ENCODE peak calls at places on chromosomes 6 and 20, in four cellular contexts. K, R, B and A are unnamed samples. For H3K27me3, the result is how much of the 10 kb centered on the place peaks cover.

GRCh38 chr6:154805288-154805911 is 72.2 kb downstream of the SCAF8 start:
- DNase-seq in R (no peak), B (no peak), K (peak), A (no peak)

GRCh38 chr6:25442898-25443297 is 163.7 kb downstream of the CARMIL1 start:
- DNase-seq in R (no peak), K (no peak), B (no peak), A (no peak)

GRCh38 chr6:168302534-168302933 is 17.0 kb downstream of the DACT2 start:
- DNase-seq in B (no peak), R (no peak), K (peak), A (no peak)

GRCh38 chr20:823326-823902 is 10.1 kb upstream of the FAM110A start:
- DNase-seq in R (no peak), B (no peak), K (no peak), A (peak)

GRCh38 chr6:169963581-169964297 is 212.3 kb downstream of the ERMARD start:
- DNase-seq in B (no peak), R (no peak), K (no peak), A (no peak)

GRCh38 chr20:19973920-19974620 is 43.1 kb upstream of the NAA20 start:
- DNase-seq in R (no peak), K (peak), B (no peak), A (no peak)

GRCh38 chr20:49700411-49701185 is 13.1 kb downstream of the B4GALT5 start:
- DNase-seq in K (peak), R (no peak), B (no peak), A (no peak)

GRCh38 chr20:5654557-5654956 is 95.6 kb upstream of the SHLD1 start:
- DNase-seq in B (no peak), R (no peak), K (no peak), A (no peak)

GRCh38 chr20:48897298-48898044 is 24.0 kb upstream of the ARFGEF2 start:
- DNase-seq in B (no peak), R (no peak), K (peak), A (no peak)

GRCh38 chr6:25482996-25483395 is 169.0 kb upstream of the SCGN start:
- DNase-seq in K (peak), R (no peak), B (no peak), A (no peak)

GRCh38 chr6:14305629-14306028 is 188.1 kb downstream of the CD83 start:
- DNase-seq in R (no peak), B (no peak), K (no peak), A (no peak)

GRCh38 chr6:35718911-35719381 is 17.9 kb upstream of the ARMC12 start:
- DNase-seq in K (no peak), B (no peak), R (no peak), A (peak)

DNA sequence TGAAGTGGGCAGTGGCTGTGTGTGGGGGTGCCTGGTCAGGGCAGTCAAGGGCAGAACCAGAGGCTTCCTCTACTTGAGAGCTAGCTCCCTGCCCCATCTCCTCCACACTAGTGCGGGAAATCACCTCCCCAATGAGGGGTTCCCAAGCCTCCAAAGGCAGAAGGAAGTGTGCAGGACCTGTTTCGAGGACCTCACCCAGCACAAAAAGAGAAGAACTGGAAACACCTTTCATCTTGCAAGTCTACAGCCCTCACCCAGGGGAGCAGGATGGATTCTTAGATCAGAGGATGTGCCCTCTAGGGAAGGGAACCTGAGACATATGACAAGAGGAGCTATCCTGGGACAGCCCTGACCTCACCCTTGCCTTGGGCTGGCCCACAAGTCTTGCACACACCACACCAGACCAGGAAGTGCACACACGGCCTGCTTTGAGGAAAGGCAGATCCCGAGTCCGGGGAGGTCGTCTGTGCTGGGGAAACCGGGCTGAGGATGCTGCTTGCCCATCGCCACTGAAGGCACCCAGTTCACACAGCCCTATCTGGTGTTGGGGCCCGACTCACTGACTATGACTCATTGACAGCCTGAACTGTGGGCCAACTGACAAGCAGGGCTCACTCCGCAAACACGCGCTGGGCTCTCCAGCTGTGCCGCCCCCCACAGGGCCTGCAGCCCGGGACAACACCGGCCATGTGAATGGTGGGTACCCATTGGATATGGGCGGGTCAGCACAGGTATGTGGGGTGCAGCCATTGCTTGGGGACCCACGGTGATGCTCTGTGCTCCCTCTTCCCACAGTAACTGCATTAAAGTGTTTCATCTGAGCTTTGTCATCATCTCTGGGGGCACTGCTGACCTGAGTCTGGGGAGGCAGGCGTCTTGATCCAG is 1.8 kb downstream of the SAMD10 start:
- DNase-seq in K (no peak), R (no peak), B (no peak), A (no peak)
- H3K4me3 ChIP-seq in K (no peak), R (no peak), B (peak), A (no peak)

GRCh38 chr6:33783781-33784520 is 5.0 kb downstream of the LEMD2 start:
- DNase-seq in K (no peak), B (no peak), R (no peak), A (no peak)

GRCh38 chr6:33784787-33785186 is 4.1 kb downstream of the LEMD2 start:
- DNase-seq in B (no peak), K (no peak), R (no peak), A (no peak)

GRCh38 chr6:33779895-33780294 is 9.0 kb downstream of the LEMD2 start:
- DNase-seq in K (no peak), R (no peak), B (peak), A (no peak)

GRCh38 chr6:33781105-33781975 is 7.6 kb downstream of the LEMD2 start:
- DNase-seq in R (peak), K (no peak), B (no peak), A (no peak)

GRCh38 chr6:33782561-33782960 is 6.4 kb downstream of the LEMD2 start:
- DNase-seq in R (no peak), B (no peak), K (no peak), A (no peak)
- H3K27ac ChIP-seq in R (no peak), B (no peak), K (no peak), A (no peak)

GRCh38 chr6:50211582-50211981 is 161.9 kb upstream of the DEFB112 start:
- DNase-seq in R (no peak), K (no peak), B (no peak), A (no peak)
- H3K27me3 ChIP-seq in R (under half), K (under half), B (under half), A (under half)

GRCh38 chr20:59062057-59062456 is 19.5 kb upstream of the PRELID3B start:
- DNase-seq in B (no peak), K (no peak), R (no peak), A (no peak)

GRCh38 chr20:59064214-59064722 is 21.7 kb upstream of the PRELID3B start:
- DNase-seq in K (no peak), R (no peak), B (no peak), A (no peak)

GRCh38 chr20:59068534-59068933 is 25.9 kb upstream of the PRELID3B start:
- DNase-seq in R (no peak), K (no peak), B (no peak), A (no peak)

GRCh38 chr20:59063358-59064213 is 21.0 kb upstream of the PRELID3B start:
- DNase-seq in B (peak), K (peak), R (peak), A (no peak)
- H3K4me3 ChIP-seq in B (no peak), K (peak), R (no peak), A (no peak)

GRCh38 chr6:84222426-84222825 is 5.0 kb downstream of the CEP162 start:
- DNase-seq in R (no peak), B (no peak), K (no peak), A (no peak)

GRCh38 chr6:84224251-84224650 is 3.2 kb downstream of the CEP162 start:
- DNase-seq in K (no peak), R (no peak), B (no peak), A (no peak)

GRCh38 chr6:84228198-84228543 is 728 bp upstream of the CEP162 start:
- DNase-seq in B (no peak), K (no peak), R (no peak), A (no peak)

GRCh38 chr6:84227434-84228197 is at the start of gene CEP162:
- DNase-seq in K (peak), B (peak), R (peak), A (peak)

DNA sequence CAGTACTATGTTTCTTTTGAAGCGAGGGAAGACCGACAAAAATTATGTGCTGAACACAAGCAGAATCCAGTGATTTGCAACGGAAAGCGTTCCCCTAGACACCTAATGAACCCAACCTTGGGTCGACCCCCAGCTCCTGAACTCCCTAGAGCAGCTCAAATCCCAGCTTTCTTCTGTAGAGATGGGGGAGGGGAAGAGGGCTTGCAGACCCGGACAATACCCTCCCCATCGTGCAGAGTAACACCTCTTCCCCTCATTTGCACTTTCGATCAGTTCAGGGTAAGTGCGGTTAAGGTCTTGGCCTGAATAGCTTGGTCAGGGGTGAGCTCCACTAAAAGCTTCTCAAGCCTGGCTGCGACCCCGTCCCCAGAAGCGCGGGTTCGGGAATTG is 404 bp downstream of the CEP162 start:
- DNase-seq in B (no peak), R (no peak), K (no peak), A (no peak)
- H3K27ac ChIP-seq in B (peak), R (no peak), K (peak), A (peak)

GRCh38 chr20:61046721-61047351 is 205.2 kb upstream of the CDH4 start:
- DNase-seq in R (no peak), K (no peak), B (no peak), A (no peak)

GRCh38 chr20:61045091-61045490 is 207.0 kb upstream of the CDH4 start:
- DNase-seq in R (no peak), B (no peak), K (no peak), A (no peak)

GRCh38 chr20:61047515-61047914 is 204.5 kb upstream of the CDH4 start:
- DNase-seq in B (no peak), R (no peak), K (no peak), A (no peak)

GRCh38 chr20:61044499-61044898 is 207.6 kb upstream of the CDH4 start:
- DNase-seq in R (no peak), K (peak), B (no peak), A (no peak)

GRCh38 chr20:61045876-61046585 is 206.0 kb upstream of the CDH4 start:
- DNase-seq in B (no peak), K (peak), R (no peak), A (no peak)
- H3K27me3 ChIP-seq in B (under half), K (under half), R (under half), A (under half)

GRCh38 chr20:56627122-56628014 is 1.7 kb upstream of the TFAP2C start:
- DNase-seq in K (no peak), B (no peak), R (no peak), A (no peak)

GRCh38 chr20:56625837-56626236 is 3.3 kb upstream of the TFAP2C start:
- DNase-seq in R (no peak), B (no peak), K (no peak), A (no peak)

GRCh38 chr20:56624786-56625681 is 4.1 kb upstream of the TFAP2C start:
- DNase-seq in K (no peak), B (no peak), R (no peak), A (no peak)

GRCh38 chr20:56628015-56628872 is 862 bp upstream of the TFAP2C start:
- DNase-seq in R (no peak), K (no peak), B (no peak), A (no peak)

GRCh38 chr20:56626367-56627121 is 2.6 kb upstream of the TFAP2C start:
- DNase-seq in R (peak), K (peak), B (no peak), A (no peak)
- H3K4me3 ChIP-seq in R (no peak), K (no peak), B (no peak), A (peak)

DNA sequence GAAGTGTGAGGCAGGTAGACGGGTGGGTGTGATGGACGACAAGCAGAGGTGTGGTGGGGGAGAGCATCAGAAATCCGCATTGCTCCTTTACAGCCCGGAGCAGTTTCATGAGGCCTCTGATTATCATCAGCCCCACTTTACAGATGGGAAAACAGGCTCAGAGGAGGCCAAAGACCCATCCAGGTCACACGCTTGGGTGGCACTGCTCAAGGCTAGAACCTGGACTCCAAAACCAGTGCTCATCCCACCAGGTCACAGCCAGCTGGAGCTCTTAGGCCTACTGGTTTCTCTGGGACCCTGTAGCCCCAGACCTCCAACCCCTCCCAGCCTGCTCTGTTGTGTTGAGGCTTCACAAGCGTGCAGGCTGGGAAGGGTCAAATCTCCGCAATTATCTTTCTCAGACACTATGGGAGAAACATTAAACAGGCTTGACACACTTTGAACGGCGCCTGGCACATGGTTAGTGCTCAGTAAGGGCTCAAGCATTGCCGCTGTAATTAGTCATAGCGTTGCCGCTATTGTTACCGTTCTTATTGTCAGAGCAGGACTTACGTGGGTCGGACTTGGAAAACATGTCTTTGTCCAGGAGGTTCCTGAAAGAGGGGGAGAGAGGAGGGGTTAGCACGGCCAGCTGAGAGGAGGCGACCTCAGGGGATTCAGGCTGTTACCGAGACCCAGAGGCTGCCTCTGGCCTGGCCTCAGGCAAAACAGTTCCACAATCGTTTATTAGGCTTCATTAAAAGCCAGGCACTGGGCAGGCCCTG is 16.6 kb downstream of the CPNE5 start:
- DNase-seq in R (no peak), B (no peak), K (no peak), A (no peak)
- H3K27ac ChIP-seq in R (peak), B (no peak), K (no peak), A (peak)

DNA sequence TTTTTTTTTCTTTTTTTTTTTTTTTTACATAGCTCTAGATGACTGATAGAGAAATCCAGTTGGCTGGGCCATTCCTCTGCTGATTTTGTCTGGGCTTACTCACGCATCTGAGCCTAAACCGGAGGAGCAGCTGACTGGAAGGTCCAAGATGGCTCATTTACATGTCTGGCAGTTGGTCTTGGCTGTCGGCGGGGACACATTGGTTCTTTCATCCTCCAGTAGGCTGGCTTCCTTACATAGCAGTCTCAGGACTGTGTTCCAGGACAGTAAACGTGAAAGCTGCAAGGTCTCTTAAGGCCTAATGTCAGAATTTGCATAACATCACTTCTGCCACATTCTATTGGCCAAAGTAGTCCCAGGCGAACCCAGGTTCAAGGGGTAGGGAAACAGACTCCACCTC is 87.0 kb downstream of the CDH22 start:
- DNase-seq in R (no peak), B (no peak), K (no peak), A (no peak)
- H3K27me3 ChIP-seq in R (under half), B (under half), K (under half), A (under half)

GRCh38 chr6:148935705-148936306 is 189.0 kb downstream of the UST start:
- DNase-seq in B (no peak), R (no peak), K (no peak), A (no peak)
- H3K4me3 ChIP-seq in B (no peak), R (no peak), K (no peak), A (no peak)